ENCODE peak calls at places on chromosomes 2 and 18, in four cellular contexts. H, Y, R and L are unnamed samples.

GRCh38 chr2:54728669-54729120 is 5.2 kb downstream of the EML6 start:
- DNase-seq in H (no peak), Y (no peak), R (peak; percentile 90), L (peak; percentile 88)

GRCh38 chr2:169561364-169561763 is 12.3 kb downstream of the FASTKD1 start:
- DNase-seq in R (no peak), H (no peak), Y (no peak), L (no peak)

GRCh38 chr2:35081001-35081628 is 1274.5 kb upstream of the CRIM1 start:
- DNase-seq in H (no peak), R (peak; percentile 40), Y (no peak), L (no peak)

GRCh38 chr18:76364282-76365259 is 130.5 kb downstream of the ZNF516 start:
- DNase-seq in H (no peak), Y (no peak), R (no peak), L (no peak)

GRCh38 chr2:20507166-20507692 is 60.4 kb downstream of the RHOB start:
- DNase-seq in H (peak; percentile 14), Y (no peak), R (peak; percentile 58), L (peak; percentile 37)

GRCh38 chr2:150191349-150191748 is 296.1 kb downstream of the RND3 start:
- DNase-seq in H (no peak), Y (no peak), R (peak; percentile 83), L (peak; percentile 75)

GRCh38 chr2:80703532-80703931 is 399.0 kb upstream of the LRRTM1 start:
- DNase-seq in Y (no peak), H (no peak), R (no peak), L (no peak)

GRCh38 chr2:96839288-96839874 is 4.4 kb downstream of the ANKRD23 start:
- DNase-seq in H (peak; percentile 52), R (peak; percentile 21), Y (peak; percentile 81), L (no peak)

GRCh38 chr2:134718095-134718955 is 475 bp downstream of the TMEM163 start:
- DNase-seq in Y (no peak), H (no peak), R (peak; percentile 13), L (no peak)

GRCh38 chr2:205658572-205658971 is 23.7 kb upstream of the NRP2 start:
- DNase-seq in Y (no peak), R (no peak), H (no peak), L (no peak)

GRCh38 chr2:25341753-25342371 is at the start of gene DNMT3A:
- DNase-seq in R (peak; percentile 68), Y (peak; percentile 60), H (peak; percentile 83), L (peak; percentile 55)